ENCODE peak calls at places on chromosomes 2 and 18, in eight cellular contexts. M is GM23338, F is upper lobe of left lung, I is stomach, U is GM12891, N is spleen, S is HCT116, X is breast epithelium. G is an unnamed sample.

GRCh38 chr18:57925706-57926105 is 118.3 kb upstream of the NEDD4L start:
- DNase-seq in U (no peak), M (no peak), N (no peak), F (no peak), I (no peak), S (no peak), X (no peak), G (no peak)

GRCh38 chr18:73476021-73476420 is 608.2 kb upstream of the NETO1 start:
- DNase-seq in U (no peak), X (no peak), F (no peak), M (no peak), S (no peak), I (no peak), N (no peak), G (no peak)

GRCh38 chr2:69734040-69734611 is 7.8 kb upstream of the ANXA4 start:
- DNase-seq in F (no peak), X (no peak), U (no peak), N (no peak), M (no peak), S (no peak), I (no peak), G (no peak)

GRCh38 chr2:165161510-165161909 is 42.3 kb downstream of the SCN3A start:
- DNase-seq in U (no peak), I (no peak), X (no peak), S (no peak), M (no peak), N (no peak), F (no peak), G (no peak)

GRCh38 chr2:217797661-217798069 is 205.1 kb downstream of the TNS1 start:
- DNase-seq in S (no peak), M (no peak), F (peak), I (peak), X (no peak), N (peak), U (no peak), G (no peak)

GRCh38 chr18:79332601-79333000 is 63.1 kb upstream of the NFATC1 start:
- DNase-seq in F (no peak), X (no peak), N (no peak), M (peak), U (no peak), S (no peak), I (no peak), G (no peak)

GRCh38 chr2:46385786-46386577 is 88.8 kb downstream of the EPAS1 start:
- DNase-seq in M (no peak), X (no peak), I (no peak), S (no peak), N (no peak), F (no peak), U (no peak), G (no peak)

GRCh38 chr2:46353509-46353908 is 56.3 kb downstream of the EPAS1 start:
- DNase-seq in U (no peak), M (no peak), X (no peak), I (no peak), F (no peak), S (no peak), N (no peak), G (no peak)

GRCh38 chr2:127175406-127175805 is 44.7 kb downstream of the CYP27C1 start:
- DNase-seq in U (no peak), M (no peak), I (no peak), F (peak), N (no peak), S (no peak), X (no peak), G (no peak)

GRCh38 chr18:70113511-70113910 is 92.0 kb downstream of the RTTN start:
- DNase-seq in U (no peak), X (no peak), F (no peak), S (no peak), I (no peak), M (no peak), N (no peak), G (no peak)

GRCh38 chr2:235614176-235614860 is 120.5 kb downstream of the AGAP1 start:
- DNase-seq in I (no peak), X (no peak), N (no peak), S (no peak), U (no peak), M (no peak), F (no peak), G (no peak)

GRCh38 chr2:131038258-131039100 is 54.8 kb downstream of the FAM168B start:
- DNase-seq in S (no peak), U (no peak), X (no peak), I (no peak), M (no peak), N (no peak), F (no peak), G (no peak)

GRCh38 chr18:46894124-46894523 is 23.2 kb downstream of the PIAS2 start:
- DNase-seq in X (no peak), F (no peak), U (no peak), N (no peak), I (no peak), M (no peak), S (no peak), G (no peak)

GRCh38 chr2:239049421-239050251 is 201.8 kb downstream of the TWIST2 start:
- DNase-seq in M (no peak), F (no peak), U (no peak), N (no peak), I (no peak), S (no peak), X (no peak), G (no peak)

GRCh38 chr2:44247924-44248323 is 27.4 kb upstream of the SLC3A1 start:
- DNase-seq in X (no peak), M (peak), F (no peak), I (no peak), S (no peak), N (no peak), U (no peak), G (no peak)

GRCh38 chr2:17830053-17831034 is 14.1 kb downstream of the MSGN1 start:
- DNase-seq in U (peak), F (peak), N (peak), I (peak), S (peak), X (no peak), M (peak), G (peak)

GRCh38 chr2:172299741-172300140 is 127.6 kb upstream of the ITGA6 start:
- DNase-seq in X (peak), U (no peak), I (peak), N (no peak), S (no peak), M (no peak), F (no peak), G (no peak)

GRCh38 chr2:98664323-98664722 is 55.9 kb downstream of the UNC50 start:
- DNase-seq in M (no peak), F (peak), I (no peak), X (no peak), U (no peak), N (no peak), S (peak), G (no peak)

GRCh38 chr18:70363861-70364260 is 75.0 kb downstream of the SOCS6 start:
- DNase-seq in F (no peak), I (no peak), X (no peak), M (no peak), N (no peak), U (no peak), S (peak), G (no peak)

GRCh38 chr2:3683748-3684454 is 19.5 kb upstream of the DCDC2C start:
- DNase-seq in F (no peak), X (no peak), N (no peak), I (no peak), S (no peak), M (no peak), U (no peak), G (no peak)

GRCh38 chr2:32235315-32235714 is 29.4 kb downstream of the NLRC4 start:
- DNase-seq in U (no peak), I (no peak), M (no peak), F (no peak), N (no peak), S (no peak), X (no peak), G (no peak)

GRCh38 chr2:223477318-223477717 is 124.8 kb downstream of the SCG2 start:
- DNase-seq in F (no peak), X (no peak), M (no peak), I (no peak), U (no peak), S (no peak), N (no peak), G (no peak)

GRCh38 chr18:78986018-78986481 is 6.4 kb downstream of the SALL3 start:
- DNase-seq in I (no peak), S (peak), F (no peak), U (no peak), N (no peak), X (no peak), M (peak), G (peak)

GRCh38 chr2:173247156-173247555 is 107.5 kb upstream of the CDCA7 start:
- DNase-seq in N (no peak), F (no peak), M (no peak), S (no peak), X (no peak), I (no peak), U (no peak), G (no peak)

GRCh38 chr2:79453918-79454317 is 58.9 kb upstream of the CTNNA2 start:
- DNase-seq in S (no peak), X (no peak), I (no peak), F (no peak), N (no peak), U (no peak), M (peak), G (no peak)

GRCh38 chr2:225086439-225086838 is 44.2 kb upstream of the DOCK10 start:
- DNase-seq in U (no peak), S (no peak), X (no peak), F (no peak), N (no peak), I (no peak), M (no peak), G (no peak)

GRCh38 chr18:40473221-40473620 is 1481.8 kb upstream of the PIK3C3 start:
- DNase-seq in S (no peak), N (no peak), I (no peak), U (no peak), F (no peak), M (no peak), X (no peak), G (no peak)

GRCh38 chr2:109419960-109420370 is 193.8 kb downstream of the SEPTIN10 start:
- DNase-seq in U (no peak), F (no peak), N (peak), S (no peak), X (no peak), M (no peak), I (no peak), G (no peak)

GRCh38 chr2:137229834-137230233 is 464.5 kb downstream of the THSD7B start:
- DNase-seq in X (no peak), S (no peak), N (no peak), U (no peak), F (no peak), I (no peak), M (no peak), G (no peak)

GRCh38 chr2:3288455-3289163 is 89.0 kb downstream of the EIPR1 start:
- DNase-seq in F (peak), S (no peak), N (peak), U (no peak), I (peak), X (no peak), M (no peak), G (no peak)

GRCh38 chr18:5627756-5628511 is 84.1 kb upstream of the EPB41L3 start:
- DNase-seq in F (no peak), U (no peak), I (no peak), X (no peak), S (no peak), M (peak), N (no peak), G (no peak)

GRCh38 chr2:1341409-1342120 is 71.7 kb upstream of the TPO start:
- DNase-seq in F (no peak), X (no peak), N (no peak), M (peak), I (no peak), U (no peak), S (no peak), G (no peak)
- TF ChIP-seq POLR2AphosphoS5 in F (no peak), X (no peak), N (no peak), M (no peak), I (no peak), U (no peak), S (no peak), G (no peak)

GRCh38 chr2:105797298-105797819 is 52.6 kb downstream of the NCK2 start:
- DNase-seq in N (no peak), S (no peak), U (no peak), I (no peak), X (no peak), F (peak), M (no peak), G (no peak)
- TF ChIP-seq POLR2AphosphoS5 in N (peak), S (no peak), U (peak), I (peak), X (no peak), F (no peak), M (no peak), G (no peak)

GRCh38 chr2:241225545-241225944 is 37.1 kb downstream of the ANO7 start:
- DNase-seq in U (no peak), S (no peak), I (no peak), M (no peak), F (no peak), X (no peak), N (peak), G (no peak)

GRCh38 chr2:241228081-241228859 is 39.8 kb downstream of the ANO7 start:
- DNase-seq in X (no peak), I (no peak), M (no peak), F (no peak), N (peak), S (no peak), U (no peak), G (no peak)

GRCh38 chr2:241227635-241227993 is 39.1 kb downstream of the ANO7 start:
- DNase-seq in M (no peak), F (no peak), I (no peak), U (no peak), X (no peak), N (no peak), S (no peak), G (no peak)

GRCh38 chr2:241225983-241226382 is 37.5 kb downstream of the ANO7 start:
- DNase-seq in S (no peak), M (no peak), I (no peak), F (no peak), U (no peak), X (no peak), N (no peak), G (no peak)

GRCh38 chr2:241226723-241227634 is 38.5 kb downstream of the ANO7 start:
- DNase-seq in M (peak), S (no peak), N (peak), X (no peak), I (no peak), U (no peak), F (no peak), G (no peak)
- TF ChIP-seq POLR2AphosphoS5 in M (no peak), S (no peak), N (no peak), X (no peak), I (no peak), U (no peak), F (no peak), G (peak)

DNA sequence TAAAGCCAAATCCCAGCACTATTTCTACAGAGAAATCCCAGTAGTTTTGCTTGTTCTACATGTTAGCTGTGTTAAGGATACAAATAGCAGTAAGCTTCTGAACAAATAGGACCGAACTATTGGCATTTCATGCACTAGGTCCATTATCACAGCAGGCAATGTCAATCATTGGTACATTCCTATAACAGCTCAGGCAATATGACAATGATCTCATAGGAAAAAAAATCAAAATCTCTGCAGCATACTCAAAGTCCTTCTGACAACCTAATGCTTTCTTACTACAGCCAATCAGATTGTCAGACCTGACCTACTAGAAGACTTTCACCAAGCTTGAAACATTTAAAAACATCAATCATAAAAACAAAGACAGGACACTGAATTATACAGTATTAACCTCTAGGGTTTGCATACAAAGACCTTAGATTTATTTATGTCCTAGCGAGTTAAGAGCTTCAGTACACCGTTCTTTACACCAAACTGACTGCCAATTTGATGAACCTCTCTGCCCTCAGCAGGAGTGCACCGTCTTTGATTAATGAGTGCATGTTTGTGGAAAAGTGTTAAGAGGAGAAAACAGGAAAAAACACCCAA is 6.3 kb downstream of the BAZ2B start:
- DNase-seq in M (no peak), U (no peak), X (no peak), F (no peak), N (no peak), I (no peak), S (no peak), G (no peak)
- TF ChIP-seq POLR2AphosphoS5 in M (no peak), U (no peak), X (no peak), F (no peak), N (no peak), I (no peak), S (no peak), G (no peak)

GRCh38 chr2:121006783-121007489 is 271.3 kb downstream of the GLI2 start:
- DNase-seq in U (no peak), X (no peak), F (no peak), N (no peak), I (no peak), S (no peak), M (no peak), G (no peak)

GRCh38 chr2:121004271-121004812 is 268.7 kb downstream of the GLI2 start:
- DNase-seq in N (no peak), U (no peak), F (no peak), X (no peak), I (no peak), S (no peak), M (no peak), G (no peak)

GRCh38 chr2:121004950-121005349 is 269.3 kb downstream of the GLI2 start:
- DNase-seq in I (no peak), F (no peak), S (no peak), X (no peak), N (no peak), M (no peak), U (no peak), G (no peak)

GRCh38 chr2:121007490-121007853 is 271.8 kb downstream of the GLI2 start:
- DNase-seq in X (no peak), I (no peak), U (no peak), F (no peak), S (no peak), N (no peak), M (no peak), G (no peak)

DNA sequence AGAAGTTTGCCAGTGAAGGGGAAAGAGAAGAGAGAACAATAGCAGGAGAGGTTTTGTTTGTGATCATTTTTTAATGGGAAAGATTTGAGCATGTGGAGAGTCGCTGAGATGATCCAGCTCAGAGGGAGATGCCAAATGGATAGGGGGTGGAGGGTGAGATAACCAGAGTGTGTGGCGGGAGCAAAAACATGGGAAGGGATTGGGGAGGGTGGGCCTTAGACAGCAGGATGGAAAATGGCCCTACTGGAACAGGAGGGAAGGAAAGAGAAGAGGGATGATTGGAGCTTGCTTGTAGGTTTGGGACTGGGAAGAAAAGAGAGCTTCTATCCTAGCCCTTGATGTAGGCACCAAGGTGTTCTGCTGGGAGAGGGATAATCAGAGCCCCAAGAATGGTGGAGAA is 269.8 kb downstream of the GLI2 start:
- DNase-seq in S (no peak), M (no peak), F (no peak), N (no peak), U (no peak), X (no peak), I (no peak), G (no peak)
- TF ChIP-seq POLR2AphosphoS5 in S (no peak), M (no peak), F (no peak), N (no peak), U (no peak), X (no peak), I (no peak), G (no peak)

GRCh38 chr2:64607381-64607780 is 46.3 kb downstream of the SERTAD2 start:
- DNase-seq in I (no peak), U (no peak), M (no peak), X (no peak), F (no peak), S (no peak), N (no peak), G (no peak)

GRCh38 chr2:64604929-64605550 is 48.7 kb downstream of the SERTAD2 start:
- DNase-seq in F (no peak), M (no peak), I (peak), X (no peak), U (no peak), S (no peak), N (no peak), G (no peak)

GRCh38 chr2:64605991-64606494 is 47.7 kb downstream of the SERTAD2 start:
- DNase-seq in X (no peak), U (no peak), I (no peak), F (no peak), M (no peak), S (no peak), N (no peak), G (no peak)

GRCh38 chr2:64608867-64609228 is 44.9 kb downstream of the SERTAD2 start:
- DNase-seq in M (peak), N (no peak), I (no peak), X (no peak), U (no peak), F (no peak), S (no peak), G (peak)

DNA sequence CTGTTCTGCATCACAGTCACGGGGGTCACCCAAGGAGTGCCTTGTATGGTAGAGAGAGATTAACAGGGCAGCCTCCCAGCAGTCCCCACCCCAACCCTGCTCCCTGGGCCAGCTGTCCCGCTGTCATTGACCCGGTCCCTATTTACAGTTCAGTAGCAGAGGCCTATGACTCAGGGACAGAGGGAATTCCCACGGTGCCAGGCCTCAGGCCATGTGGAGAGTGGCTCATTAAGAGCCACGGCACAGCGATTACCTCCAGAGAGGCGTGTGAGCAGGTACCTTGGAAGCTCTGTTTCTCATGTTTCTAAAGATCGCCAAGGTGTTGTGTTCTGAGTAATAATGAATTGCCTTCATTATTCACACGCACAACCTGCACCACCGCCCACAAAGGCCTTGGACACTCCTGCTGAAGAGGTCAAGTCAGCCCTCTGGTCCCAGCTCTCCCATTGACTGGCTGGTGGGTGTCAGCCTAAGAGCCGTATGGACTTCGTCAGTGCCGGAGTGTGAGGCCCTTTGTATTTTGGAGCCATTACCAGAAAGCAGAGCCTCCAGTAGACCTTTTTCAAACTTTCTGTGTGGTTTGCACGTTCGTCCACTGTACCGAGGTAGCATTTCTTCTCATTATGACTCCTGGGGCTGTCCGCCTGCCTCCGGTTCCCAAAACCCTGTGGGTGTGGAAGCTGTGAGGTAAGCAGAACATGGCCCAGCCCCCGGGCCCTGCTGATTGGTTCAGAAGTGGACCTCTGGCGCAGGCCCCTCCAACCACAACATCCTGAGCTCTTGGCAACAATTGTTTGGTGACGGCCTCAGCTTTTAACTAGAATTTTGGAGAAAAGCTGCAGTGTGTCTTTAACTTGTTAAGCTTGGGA is 47.0 kb downstream of the SERTAD2 start:
- DNase-seq in N (peak), X (peak), S (no peak), I (peak), F (peak), M (peak), U (peak), G (no peak)
- TF ChIP-seq POLR2AphosphoS5 in N (peak), X (no peak), S (no peak), I (peak), F (no peak), M (no peak), U (no peak), G (no peak)

GRCh38 chr18:28043631-28044030 is 133.3 kb downstream of the CDH2 start:
- DNase-seq in X (no peak), U (no peak), F (no peak), N (no peak), M (no peak), S (no peak), I (no peak), G (no peak)

GRCh38 chr18:28039078-28039477 is 137.9 kb downstream of the CDH2 start:
- DNase-seq in X (no peak), F (no peak), U (no peak), N (no peak), M (no peak), I (no peak), S (no peak), G (no peak)

GRCh38 chr18:28040216-28040615 is 136.7 kb downstream of the CDH2 start:
- DNase-seq in M (no peak), S (no peak), X (no peak), N (no peak), F (no peak), U (no peak), I (no peak), G (no peak)

GRCh38 chr18:28040720-28041119 is 136.2 kb downstream of the CDH2 start:
- DNase-seq in X (no peak), M (no peak), N (no peak), U (no peak), S (no peak), F (no peak), I (no peak), G (no peak)

GRCh38 chr18:28041366-28041765 is 135.6 kb downstream of the CDH2 start:
- DNase-seq in I (no peak), N (no peak), F (no peak), U (no peak), X (no peak), S (no peak), M (no peak), G (no peak)
- TF ChIP-seq POLR2AphosphoS5 in I (no peak), N (no peak), F (no peak), U (no peak), X (no peak), S (no peak), M (no peak), G (no peak)

G was measured in H1.